ENCODE peak calls at places on chromosomes 13 and 19, in seven cellular contexts. E is A549, X is H1, U is GM12878, G is K562, V is HepG2, O is endothelial cell of umbilical vein. L is an unnamed sample.

GRCh38 chr13:79937311-79938243 is 403.3 kb downstream of the SPRY2 start:
- DNase-seq in X (no peak), V (no peak), E (no peak), U (no peak), O (peak; percentile 51), G (no peak), L (no peak)

GRCh38 chr13:41408061-41408460 is 49.3 kb upstream of the RGCC start:
- DNase-seq in U (no peak), G (no peak), X (no peak), O (peak; percentile 22), E (no peak), V (no peak), L (no peak)

GRCh38 chr19:55613396-55613795 is 7.9 kb downstream of the ZNF865 start:
- DNase-seq in V (no peak), E (no peak), G (no peak), X (no peak), O (no peak), U (no peak), L (no peak)

GRCh38 chr19:34244611-34245299 is 9.6 kb upstream of the GARRE1 start:
- DNase-seq in G (no peak), U (no peak), O (no peak), X (no peak), V (peak; percentile 22), E (no peak), L (no peak)

GRCh38 chr13:77326905-77327604 is at the start of gene MYCBP2:
- DNase-seq in X (peak; percentile 94), V (peak; percentile 96), U (peak; percentile 99), O (peak; percentile 99), G (peak; percentile 90), E (peak; percentile 95), L (peak; percentile 99)

GRCh38 chr19:17319473-17320238 is 10.3 kb downstream of the DDA1 start:
- DNase-seq in V (no peak), G (no peak), U (no peak), X (no peak), O (no peak), E (no peak), L (no peak)

GRCh38 chr19:11587302-11587972 is 9.8 kb upstream of the ZNF627 start:
- DNase-seq in O (peak; percentile 65), X (peak; percentile 33), U (no peak), E (peak; percentile 58), V (peak; percentile 47), G (peak; percentile 79), L (peak; percentile 42)

GRCh38 chr13:29594310-29594709 is 1.2 kb downstream of the SLC7A1 start:
- DNase-seq in G (no peak), X (no peak), U (peak; percentile 21), E (peak; percentile 80), V (peak; percentile 81), O (peak; percentile 74), L (no peak)

GRCh38 chr13:83248751-83249150 is 633.5 kb downstream of the SLITRK1 start:
- DNase-seq in X (no peak), G (no peak), V (no peak), U (no peak), E (no peak), O (no peak), L (no peak)

GRCh38 chr13:94192576-94192975 is 286.9 kb downstream of the DCT start:
- DNase-seq in E (peak; percentile 13), V (peak; percentile 30), O (no peak), U (no peak), G (no peak), X (no peak), L (no peak)

GRCh38 chr19:34319230-34319585 is 45.8 kb upstream of the GPI start:
- DNase-seq in E (no peak), U (no peak), G (no peak), V (no peak), X (no peak), O (no peak), L (no peak)

GRCh38 chr13:95723428-95723827 is 46.5 kb downstream of the DNAJC3 start:
- DNase-seq in E (no peak), V (no peak), U (no peak), G (no peak), O (no peak), X (no peak), L (no peak)
- TF ChIP-seq MAX in E (no peak), V (no peak), U (no peak), G (no peak), O (no peak), X (no peak), L (no peak)

DNA sequence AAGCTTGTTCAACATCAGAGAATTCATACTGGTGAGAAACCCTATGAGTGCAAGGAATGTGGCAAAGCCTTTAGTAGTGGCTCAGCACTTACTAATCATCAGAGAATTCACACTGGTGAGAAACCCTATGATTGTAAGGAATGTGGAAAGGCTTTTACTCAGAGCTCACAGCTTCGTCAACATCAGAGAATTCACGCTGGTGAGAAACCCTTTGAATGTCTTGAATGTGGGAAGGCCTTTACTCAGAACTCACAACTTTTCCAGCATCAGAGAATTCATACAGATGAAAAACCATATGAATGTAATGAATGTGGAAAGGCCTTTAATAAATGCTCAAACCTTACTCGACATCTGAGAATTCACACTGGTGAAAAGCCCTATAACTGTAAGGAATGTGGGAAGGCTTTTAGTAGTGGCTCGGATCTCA is 25.2 kb downstream of the ZNF383 start:
- DNase-seq in E (peak; percentile 43), X (no peak), G (no peak), V (no peak), U (no peak), O (no peak), L (no peak)
- H3K9me3 ChIP-seq in E (peaks cover 98% of the 10 kb centered on the region), X (peaks cover 79% of the 10 kb centered on the region), G (peaks cover 6% of the 10 kb centered on the region), V (peaks cover 97% of the 10 kb centered on the region), U (peaks cover 30% of the 10 kb centered on the region), O (peaks cover 9% of the 10 kb centered on the region), L (peaks cover 24% of the 10 kb centered on the region)

GRCh38 chr13:47459512-47459911 is 541.6 kb downstream of the SUCLA2 start:
- DNase-seq in V (no peak), O (no peak), E (no peak), X (no peak), G (no peak), U (no peak), L (no peak)

GRCh38 chr13:47463002-47463401 is 538.1 kb downstream of the SUCLA2 start:
- DNase-seq in V (no peak), O (no peak), U (no peak), E (no peak), G (no peak), X (no peak), L (no peak)

GRCh38 chr13:47463726-47464125 is 537.3 kb downstream of the SUCLA2 start:
- DNase-seq in E (no peak), U (no peak), X (no peak), G (no peak), O (no peak), V (no peak), L (no peak)
- TF ChIP-seq MAX in E (no peak), U (no peak), X (no peak), G (no peak), O (no peak), V (no peak), L (no peak)

GRCh38 chr19:19750842-19751790 is 18.2 kb upstream of the ZNF14 start:
- DNase-seq in X (no peak), U (no peak), G (no peak), E (no peak), O (no peak), V (no peak), L (no peak)
- H3K9me3 ChIP-seq in X (peaks cover 18% of the 10 kb centered on the region), U (peaks cover 5% of the 10 kb centered on the region), G (no peaks in the 10 kb centered on the region), E (no peaks in the 10 kb centered on the region), O (peaks cover 2% of the 10 kb centered on the region), V (no peaks in the 10 kb centered on the region), L (no peaks in the 10 kb centered on the region)

GRCh38 chr19:2724148-2724557 is 3.0 kb upstream of the DIRAS1 start:
- DNase-seq in O (no peak), U (no peak), X (no peak), V (no peak), E (no peak), G (no peak), L (no peak)

GRCh38 chr19:2726160-2726855 is 5.1 kb upstream of the DIRAS1 start:
- DNase-seq in O (no peak), V (no peak), X (no peak), U (no peak), E (no peak), G (no peak), L (no peak)

GRCh38 chr19:2728783-2729387 is 7.7 kb upstream of the DIRAS1 start:
- DNase-seq in V (no peak), G (no peak), O (no peak), E (no peak), U (no peak), X (no peak), L (no peak)

GRCh38 chr19:2727640-2727944 is 6.4 kb upstream of the DIRAS1 start:
- DNase-seq in X (no peak), V (no peak), O (no peak), E (no peak), G (no peak), U (no peak), L (no peak)

GRCh38 chr19:2726904-2727639 is 5.9 kb upstream of the DIRAS1 start:
- DNase-seq in E (no peak), V (no peak), O (no peak), X (no peak), U (no peak), G (no peak), L (no peak)
- TF ChIP-seq MAX in E (no peak), V (no peak), O (no peak), X (no peak), U (no peak), G (no peak), L (no peak)

GRCh38 chr19:57583104-57583520 is 833 bp upstream of the ZIK1 start:
- DNase-seq in X (no peak), V (no peak), G (no peak), E (no peak), U (no peak), O (no peak), L (no peak)

GRCh38 chr19:57583521-57584416 is at the start of gene ZIK1:
- DNase-seq in U (peak; percentile 61), V (peak; percentile 83), G (no peak), E (no peak), O (peak; percentile 48), X (peak; percentile 92), L (no peak)

GRCh38 chr19:57587529-57587928 is 3.6 kb downstream of the ZIK1 start:
- DNase-seq in U (no peak), X (no peak), V (no peak), E (no peak), O (no peak), G (no peak), L (no peak)
- H3K9me3 ChIP-seq in U (peaks cover 52% of the 10 kb centered on the region), X (peaks cover 56% of the 10 kb centered on the region), V (no peaks in the 10 kb centered on the region), E (peaks cover 92% of the 10 kb centered on the region), O (peaks cover 4% of the 10 kb centered on the region), G (no peaks in the 10 kb centered on the region), L (peaks cover 12% of the 10 kb centered on the region)

L was measured in HCT116.